ENCODE peak calls at places on chromosomes 7 and 10, in five cellular contexts. H is GM12878, J is kidney, P is uterus, L is left lung. N is an unnamed sample.
A peak's percentile ranks its signal among the peaks of the same experiment; 100 is the strongest.

GRCh38 chr10:34655286-34656170 is 159.6 kb downstream of the PARD3 start:
- DNase-seq in H (no peak), J (no peak), P (peak; percentile 38), L (no peak), N (peak; percentile 33)

GRCh38 chr7:155804431-155804831 is 7.8 kb downstream of the SHH start:
- DNase-seq in H (no peak), L (no peak), J (peak; percentile 53), P (no peak), N (no peak)

GRCh38 chr10:46514899-46515298 is 41.6 kb downstream of the GPRIN2 start:
- DNase-seq in J (no peak), L (no peak), H (no peak), P (peak; percentile 3), N (no peak)

GRCh38 chr7:52211930-52212329 is 823.5 kb upstream of the POM121L12 start:
- DNase-seq in L (no peak), H (no peak), P (no peak), J (no peak), N (no peak)

GRCh38 chr7:106153891-106154449 is 41.9 kb upstream of the SYPL1 start:
- DNase-seq in H (peak; percentile 45), J (peak; percentile 91), L (peak; percentile 77), P (peak; percentile 85), N (no peak)

GRCh38 chr10:72087969-72088878 is at the start of gene SPOCK2:
- DNase-seq in J (peak; percentile 74), L (no peak), P (no peak), H (no peak), N (no peak)

GRCh38 chr10:78394050-78394449 is 360.4 kb downstream of the RPS24 start:
- DNase-seq in H (no peak), J (no peak), L (no peak), P (no peak), N (no peak)

GRCh38 chr7:77697535-77697831 is 1.2 kb downstream of the RSBN1L start:
- DNase-seq in L (no peak), P (no peak), J (no peak), H (no peak), N (no peak)

GRCh38 chr10:120641695-120642094 is 184.7 kb downstream of the PLPP4 start:
- DNase-seq in H (no peak), P (no peak), L (no peak), J (no peak), N (no peak)

GRCh38 chr10:102460836-102461186 is 9.5 kb upstream of the C10orf95 start:
- DNase-seq in J (no peak), P (no peak), L (no peak), H (no peak), N (no peak)

GRCh38 chr7:95929710-95930295 is 157.4 kb downstream of the DYNC1I1 start:
- DNase-seq in L (no peak), J (no peak), P (no peak), H (no peak), N (no peak)

GRCh38 chr7:28142650-28143049 is 37.9 kb downstream of the JAZF1 start:
- DNase-seq in J (no peak), H (no peak), P (no peak), L (no peak), N (no peak)

GRCh38 chr10:13709931-13710690 is 123.3 kb downstream of the PRPF18 start:
- DNase-seq in H (no peak), L (no peak), P (no peak), J (no peak), N (no peak)

GRCh38 chr10:75407296-75407715 is 5.7 kb upstream of the ZNF503 start:
- DNase-seq in H (no peak), L (no peak), P (no peak), J (peak; percentile 74), N (no peak)

GRCh38 chr10:46050956-46051355 is 4.9 kb upstream of the MSMB start:
- DNase-seq in L (no peak), H (no peak), J (no peak), P (no peak), N (no peak)

GRCh38 chr7:132776105-132776504 is 199.8 kb upstream of the PLXNA4 start:
- DNase-seq in J (no peak), L (no peak), H (no peak), P (no peak), N (no peak)

GRCh38 chr7:2266911-2267310 is 24.9 kb downstream of the NUDT1 start:
- DNase-seq in J (no peak), P (no peak), H (no peak), L (no peak), N (no peak)

GRCh38 chr10:12590682-12591642 is 241.6 kb downstream of the CAMK1D start:
- DNase-seq in P (no peak), J (no peak), H (no peak), L (no peak), N (no peak)

DNA sequence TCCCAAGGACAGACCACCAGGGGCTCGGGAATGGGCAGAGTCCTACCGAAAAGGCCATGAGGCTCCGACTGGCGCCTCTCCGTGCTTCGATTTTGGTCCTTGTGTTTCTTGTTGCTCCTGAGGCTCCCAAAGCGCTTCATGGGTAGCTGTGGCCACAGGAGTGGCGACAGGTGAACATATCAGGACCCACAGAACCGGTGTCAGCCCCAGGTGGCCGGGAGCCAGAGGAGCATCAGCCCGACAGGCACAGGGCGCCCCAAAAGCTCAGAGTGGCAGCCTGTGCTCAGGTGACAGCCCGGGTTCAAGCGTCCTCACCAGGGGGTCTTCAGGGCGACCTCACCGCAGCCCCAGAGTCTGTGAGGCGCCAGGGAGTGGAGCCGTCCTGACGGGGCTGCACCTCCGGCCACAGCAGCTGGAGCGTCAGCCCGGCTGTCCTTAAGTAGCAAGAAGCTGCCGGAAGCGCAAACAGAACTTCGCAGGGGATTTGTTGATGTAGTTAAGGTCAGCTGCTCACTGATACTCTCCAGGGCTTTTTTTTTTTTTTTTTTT is 141.0 kb downstream of the PRKAG2 start:
- DNase-seq in H (no peak), P (no peak), L (no peak), J (peak; percentile 84), N (no peak)
- H3K4me3 ChIP-seq in H (no peak overlapping the region), P (no peak overlapping the region), L (no peak overlapping the region), J (peak overlapping the region; percentile 33), N (peak overlapping the region; percentile 55)

GRCh38 chr7:6579446-6579845 is 2.2 kb downstream of the ZDHHC4 start:
- DNase-seq in L (no peak), P (no peak), J (no peak), H (no peak), N (no peak)
- TF ChIP-seq CTCF in L (peak; percentile 13), P (no peak), J (no peak), H (peak; percentile 39), N (peak; percentile 4)

GRCh38 chr7:148964510-148965267 is 63.6 kb downstream of the PDIA4 start:
- DNase-seq in P (no peak), L (no peak), J (no peak), H (no peak), N (no peak)
- H3K4me3 ChIP-seq in P (peak overlapping the region; percentile 54), L (peak overlapping the region; percentile 33), J (peak overlapping the region; percentile 77), H (peak overlapping the region; percentile 61), N (no peak overlapping the region)

GRCh38 chr7:158975526-158976467 is 119.4 kb downstream of the DYNC2I1 start:
- DNase-seq in H (no peak), J (peak; percentile 72), P (no peak), L (no peak), N (no peak)
- TF ChIP-seq CTCF in H (no peak), J (no peak), P (no peak), L (no peak), N (no peak)

DNA sequence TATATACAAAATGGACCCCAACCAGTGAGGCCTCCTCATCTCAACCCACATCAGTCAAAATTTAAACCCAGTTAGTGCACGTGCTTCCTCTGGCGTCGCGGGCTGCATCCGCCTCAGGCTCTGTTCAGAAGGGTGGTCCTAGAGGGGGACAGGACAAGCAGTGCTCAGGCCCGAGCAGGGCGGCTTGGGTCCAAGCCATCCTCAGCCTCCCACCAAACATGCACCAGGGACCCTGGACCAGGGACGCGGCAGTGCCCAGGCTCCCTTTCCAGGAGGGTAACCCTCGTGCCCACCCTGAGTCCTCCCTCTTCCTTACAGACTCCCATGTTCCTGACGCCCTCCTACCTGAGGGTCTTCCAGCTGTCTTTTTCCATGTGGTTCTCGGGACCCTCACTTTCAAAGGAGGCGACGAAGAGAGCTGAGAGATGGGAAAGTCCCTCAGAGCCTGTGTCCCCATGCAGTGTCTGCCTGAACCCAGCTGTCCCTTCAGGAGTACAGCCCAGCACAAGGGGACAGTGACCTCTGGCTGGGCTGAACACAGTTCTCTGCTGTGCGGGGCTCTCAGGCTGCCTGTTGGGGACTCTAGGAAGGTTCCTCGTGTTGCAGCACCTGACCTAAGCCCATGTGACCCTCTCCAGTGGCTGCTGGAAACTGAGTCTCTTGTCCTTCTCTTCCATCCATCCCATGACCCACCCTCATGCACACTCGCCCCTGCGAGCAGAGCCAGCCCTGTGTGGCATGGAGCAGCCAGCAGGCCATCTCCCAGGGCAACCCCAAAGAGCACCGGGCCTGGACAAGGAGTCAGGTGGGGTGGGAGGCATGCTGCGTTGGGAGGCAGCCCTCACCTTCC is 58.1 kb downstream of the CSGALNACT2 start:
- DNase-seq in J (peak; percentile 52), H (no peak), P (peak; percentile 6), L (peak; percentile 31), N (no peak)
- H3K4me3 ChIP-seq in J (no peak overlapping the region), H (no peak overlapping the region), P (no peak overlapping the region), L (no peak overlapping the region), N (no peak overlapping the region)

GRCh38 chr7:137789215-137789899 is 57.4 kb downstream of the DGKI start:
- DNase-seq in H (no peak), L (no peak), P (no peak), J (no peak), N (no peak)

GRCh38 chr7:137790828-137791227 is 55.9 kb downstream of the DGKI start:
- DNase-seq in L (no peak), H (no peak), J (no peak), P (no peak), N (no peak)

GRCh38 chr7:137791947-137792346 is 54.8 kb downstream of the DGKI start:
- DNase-seq in P (no peak), L (no peak), J (no peak), H (no peak), N (no peak)
- TF ChIP-seq CTCF in P (no peak), L (no peak), J (no peak), H (no peak), N (no peak)

DNA sequence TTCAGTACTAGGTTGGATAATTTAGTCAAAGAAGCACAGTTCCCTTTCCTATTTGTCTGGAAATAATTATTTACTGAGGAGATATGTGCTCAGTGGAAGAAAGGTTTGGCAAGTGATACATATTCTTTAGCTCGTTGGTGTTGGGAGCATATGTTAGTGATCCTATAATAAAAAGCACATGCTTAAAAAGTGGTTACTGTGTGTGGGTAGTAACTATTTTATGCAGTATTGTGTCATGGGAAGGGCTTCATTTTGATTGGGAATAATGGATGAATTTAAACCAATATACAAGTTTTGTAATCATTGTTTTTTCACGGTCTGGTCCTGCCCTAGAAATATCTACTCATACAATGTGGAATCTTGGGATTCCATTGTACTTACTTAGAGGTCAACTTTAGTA is 188.7 kb upstream of the PPP1R3A start:
- DNase-seq in P (no peak), L (no peak), J (no peak), H (no peak), N (no peak)
- H3K4me3 ChIP-seq in P (no peak overlapping the region), L (no peak overlapping the region), J (no peak overlapping the region), H (no peak overlapping the region), N (no peak overlapping the region)

GRCh38 chr10:83991986-83992753 is 147.1 kb upstream of the GHITM start:
- DNase-seq in L (no peak), J (no peak), H (peak; percentile 55), P (no peak), N (no peak)
- TF ChIP-seq CTCF in L (no peak), J (peak; percentile 54), H (peak; percentile 60), P (no peak), N (no peak)